ENCODE peak calls at places on chromosome 4, in six cellular contexts. One of them, this sample, is unnamed.

GRCh38 chr4:153616005-153616555 is 68.0 kb upstream of the TLR2 start:
- DNase-seq in nucleus accumbens: no peak
- DNase-seq in left cardiac atrium: no peak
- DNase-seq in midbrain: no peak
- DNase-seq in GM06990: no peak
- DNase-seq in activated naive CD4-positive, alpha-beta T cell treated with anti-CD3 and anti-CD28 coated beads for 36 hours: peak; percentile 84
- DNase-seq in this sample: no peak

GRCh38 chr4:8109406-8110065 is 49.1 kb downstream of the ABLIM2 start:
- DNase-seq in nucleus accumbens: no peak
- DNase-seq in left cardiac atrium: no peak
- DNase-seq in midbrain: no peak
- DNase-seq in GM06990: no peak
- DNase-seq in activated naive CD4-positive, alpha-beta T cell treated with anti-CD3 and anti-CD28 coated beads for 36 hours: no peak
- DNase-seq in this sample: no peak

GRCh38 chr4:123346944-123347343 is 49.7 kb upstream of the SPRY1 start:
- DNase-seq in nucleus accumbens: no peak
- DNase-seq in left cardiac atrium: no peak
- DNase-seq in midbrain: no peak
- DNase-seq in GM06990: no peak
- DNase-seq in activated naive CD4-positive, alpha-beta T cell treated with anti-CD3 and anti-CD28 coated beads for 36 hours: no peak
- DNase-seq in this sample: no peak

GRCh38 chr4:45160932-45161331 is 434.6 kb upstream of the GNPDA2 start:
- DNase-seq in nucleus accumbens: no peak
- DNase-seq in left cardiac atrium: no peak
- DNase-seq in midbrain: no peak
- DNase-seq in GM06990: no peak
- DNase-seq in activated naive CD4-positive, alpha-beta T cell treated with anti-CD3 and anti-CD28 coated beads for 36 hours: no peak
- DNase-seq in this sample: no peak

GRCh38 chr4:2630556-2631273 is 94.3 kb downstream of the FAM193A start:
- DNase-seq in nucleus accumbens: no peak
- DNase-seq in left cardiac atrium: no peak
- DNase-seq in midbrain: no peak
- DNase-seq in GM06990: no peak
- DNase-seq in activated naive CD4-positive, alpha-beta T cell treated with anti-CD3 and anti-CD28 coated beads for 36 hours: no peak
- DNase-seq in this sample: no peak

GRCh38 chr4:56424176-56424575 is 11.2 kb downstream of the PPAT start:
- DNase-seq in nucleus accumbens: no peak
- DNase-seq in left cardiac atrium: no peak
- DNase-seq in midbrain: no peak
- DNase-seq in GM06990: no peak
- DNase-seq in activated naive CD4-positive, alpha-beta T cell treated with anti-CD3 and anti-CD28 coated beads for 36 hours: no peak
- DNase-seq in this sample: no peak

GRCh38 chr4:38688676-38689355 is 24.8 kb downstream of the KLF3 start:
- DNase-seq in nucleus accumbens: no peak
- DNase-seq in left cardiac atrium: peak; percentile 69
- DNase-seq in midbrain: no peak
- DNase-seq in GM06990: no peak
- DNase-seq in activated naive CD4-positive, alpha-beta T cell treated with anti-CD3 and anti-CD28 coated beads for 36 hours: no peak
- DNase-seq in this sample: no peak

GRCh38 chr4:87974856-87975462 is 555 bp upstream of the SPP1 start:
- DNase-seq in nucleus accumbens: no peak
- DNase-seq in left cardiac atrium: no peak
- DNase-seq in midbrain: peak; percentile 50
- DNase-seq in GM06990: no peak
- DNase-seq in activated naive CD4-positive, alpha-beta T cell treated with anti-CD3 and anti-CD28 coated beads for 36 hours: no peak
- DNase-seq in this sample: no peak

GRCh38 chr4:7581477-7581876 is 146.7 kb upstream of the PSAPL1 start:
- DNase-seq in nucleus accumbens: no peak
- DNase-seq in left cardiac atrium: no peak
- DNase-seq in midbrain: no peak
- DNase-seq in GM06990: no peak
- DNase-seq in activated naive CD4-positive, alpha-beta T cell treated with anti-CD3 and anti-CD28 coated beads for 36 hours: peak; percentile 29
- DNase-seq in this sample: no peak

GRCh38 chr4:94152466-94152865 is 55.2 kb upstream of the SMARCAD1 start:
- DNase-seq in nucleus accumbens: no peak
- DNase-seq in left cardiac atrium: no peak
- DNase-seq in midbrain: no peak
- DNase-seq in GM06990: no peak
- DNase-seq in activated naive CD4-positive, alpha-beta T cell treated with anti-CD3 and anti-CD28 coated beads for 36 hours: no peak
- DNase-seq in this sample: no peak

GRCh38 chr4:80007745-80008149 is 65.3 kb downstream of the ANTXR2 start:
- DNase-seq in nucleus accumbens: no peak
- DNase-seq in left cardiac atrium: no peak
- DNase-seq in midbrain: no peak
- DNase-seq in GM06990: peak; percentile 45
- DNase-seq in activated naive CD4-positive, alpha-beta T cell treated with anti-CD3 and anti-CD28 coated beads for 36 hours: no peak
- DNase-seq in this sample: no peak

GRCh38 chr4:108111781-108112180 is 57.0 kb downstream of the LEF1 start:
- DNase-seq in nucleus accumbens: no peak
- DNase-seq in left cardiac atrium: no peak
- DNase-seq in midbrain: no peak
- DNase-seq in GM06990: no peak
- DNase-seq in activated naive CD4-positive, alpha-beta T cell treated with anti-CD3 and anti-CD28 coated beads for 36 hours: no peak
- DNase-seq in this sample: no peak

GRCh38 chr4:142480244-142480643 is 365.9 kb downstream of the INPP4B start:
- DNase-seq in nucleus accumbens: no peak
- DNase-seq in left cardiac atrium: no peak
- DNase-seq in midbrain: no peak
- DNase-seq in GM06990: no peak
- DNase-seq in activated naive CD4-positive, alpha-beta T cell treated with anti-CD3 and anti-CD28 coated beads for 36 hours: no peak
- DNase-seq in this sample: no peak